ENCODE peak calls at places on chromosomes 1 and 21, in five cellular contexts. One of them, this sample, is unnamed.

GRCh38 chr1:6408023-6408422 is 11.7 kb downstream of the HES2 start:
- DNase-seq in OCI-LY7: no peak
- DNase-seq in fibroblast of lung: no peak
- DNase-seq in MM.1S: no peak
- DNase-seq in astrocyte: no peak
- DNase-seq in this sample: no peak

GRCh38 chr21:18275740-18276139 is 31.1 kb downstream of the CHODL start:
- DNase-seq in MM.1S: peak
- DNase-seq in fibroblast of lung: no peak
- DNase-seq in OCI-LY7: no peak
- DNase-seq in astrocyte: no peak
- DNase-seq in this sample: no peak

GRCh38 chr1:70486676-70487470 is 75.8 kb downstream of the CTH start:
- DNase-seq in MM.1S: no peak
- DNase-seq in astrocyte: peak
- DNase-seq in fibroblast of lung: peak
- DNase-seq in OCI-LY7: no peak
- DNase-seq in this sample: no peak

GRCh38 chr1:12140016-12140415 is 26.8 kb upstream of the TNFRSF1B start:
- DNase-seq in MM.1S: no peak
- DNase-seq in OCI-LY7: no peak
- DNase-seq in fibroblast of lung: no peak
- DNase-seq in astrocyte: no peak
- DNase-seq in this sample: no peak

GRCh38 chr1:19414490-19414889 is 70.8 kb downstream of the CAPZB start:
- DNase-seq in astrocyte: no peak
- DNase-seq in MM.1S: no peak
- DNase-seq in OCI-LY7: no peak
- DNase-seq in fibroblast of lung: peak
- DNase-seq in this sample: no peak

GRCh38 chr1:9061949-9062555 is 7.4 kb downstream of the SLC2A5 start:
- DNase-seq in MM.1S: no peak
- DNase-seq in fibroblast of lung: peak
- DNase-seq in OCI-LY7: no peak
- DNase-seq in astrocyte: peak
- DNase-seq in this sample: no peak

GRCh38 chr1:17601643-17602382 is 62.3 kb downstream of the ARHGEF10L start:
- DNase-seq in astrocyte: no peak
- DNase-seq in OCI-LY7: no peak
- DNase-seq in fibroblast of lung: no peak
- DNase-seq in MM.1S: no peak
- DNase-seq in this sample: no peak

GRCh38 chr21:44418108-44418875 is 37.0 kb upstream of the LRRC3 start:
- DNase-seq in OCI-LY7: no peak
- DNase-seq in fibroblast of lung: no peak
- DNase-seq in astrocyte: no peak
- DNase-seq in MM.1S: no peak
- DNase-seq in this sample: no peak

GRCh38 chr21:35063428-35064172 is 14.5 kb upstream of the RUNX1 start:
- DNase-seq in fibroblast of lung: no peak
- DNase-seq in MM.1S: no peak
- DNase-seq in OCI-LY7: no peak
- DNase-seq in astrocyte: no peak
- DNase-seq in this sample: no peak

GRCh38 chr1:12629521-12629956 is 11.5 kb upstream of the DHRS3 start:
- DNase-seq in OCI-LY7: no peak
- DNase-seq in fibroblast of lung: no peak
- DNase-seq in astrocyte: no peak
- DNase-seq in MM.1S: no peak
- DNase-seq in this sample: no peak

GRCh38 chr1:172682812-172683211 is 23.9 kb downstream of the FASLG start:
- DNase-seq in astrocyte: no peak
- DNase-seq in fibroblast of lung: no peak
- DNase-seq in MM.1S: no peak
- DNase-seq in OCI-LY7: no peak
- DNase-seq in this sample: no peak

GRCh38 chr1:151980287-151981177 is 13.1 kb downstream of the S100A10 start:
- DNase-seq in MM.1S: no peak
- DNase-seq in OCI-LY7: no peak
- DNase-seq in astrocyte: peak
- DNase-seq in fibroblast of lung: peak
- DNase-seq in this sample: no peak

GRCh38 chr1:47875831-47876586 is 121.2 kb downstream of the TRABD2B start:
- DNase-seq in MM.1S: no peak
- DNase-seq in OCI-LY7: no peak
- DNase-seq in astrocyte: no peak
- DNase-seq in fibroblast of lung: no peak
- DNase-seq in this sample: no peak

GRCh38 chr1:7207875-7208646 is 422.8 kb downstream of the CAMTA1 start:
- DNase-seq in MM.1S: peak
- DNase-seq in fibroblast of lung: peak
- DNase-seq in OCI-LY7: peak
- DNase-seq in astrocyte: peak
- DNase-seq in this sample: peak

GRCh38 chr1:21307210-21307609 is 16.9 kb upstream of the ECE1 start:
- DNase-seq in fibroblast of lung: no peak
- DNase-seq in OCI-LY7: no peak
- DNase-seq in astrocyte: no peak
- DNase-seq in MM.1S: no peak
- DNase-seq in this sample: no peak

GRCh38 chr1:21305900-21306189 is 15.6 kb upstream of the ECE1 start:
- DNase-seq in astrocyte: no peak
- DNase-seq in OCI-LY7: no peak
- DNase-seq in fibroblast of lung: no peak
- DNase-seq in MM.1S: no peak
- DNase-seq in this sample: no peak

GRCh38 chr1:21304488-21304887 is 14.2 kb upstream of the ECE1 start:
- DNase-seq in MM.1S: no peak
- DNase-seq in fibroblast of lung: no peak
- DNase-seq in astrocyte: no peak
- DNase-seq in OCI-LY7: no peak
- DNase-seq in this sample: no peak

GRCh38 chr1:21302747-21303715 is 12.8 kb upstream of the ECE1 start:
- DNase-seq in fibroblast of lung: peak
- DNase-seq in OCI-LY7: no peak
- DNase-seq in astrocyte: peak
- DNase-seq in MM.1S: no peak
- DNase-seq in this sample: no peak

DNA sequence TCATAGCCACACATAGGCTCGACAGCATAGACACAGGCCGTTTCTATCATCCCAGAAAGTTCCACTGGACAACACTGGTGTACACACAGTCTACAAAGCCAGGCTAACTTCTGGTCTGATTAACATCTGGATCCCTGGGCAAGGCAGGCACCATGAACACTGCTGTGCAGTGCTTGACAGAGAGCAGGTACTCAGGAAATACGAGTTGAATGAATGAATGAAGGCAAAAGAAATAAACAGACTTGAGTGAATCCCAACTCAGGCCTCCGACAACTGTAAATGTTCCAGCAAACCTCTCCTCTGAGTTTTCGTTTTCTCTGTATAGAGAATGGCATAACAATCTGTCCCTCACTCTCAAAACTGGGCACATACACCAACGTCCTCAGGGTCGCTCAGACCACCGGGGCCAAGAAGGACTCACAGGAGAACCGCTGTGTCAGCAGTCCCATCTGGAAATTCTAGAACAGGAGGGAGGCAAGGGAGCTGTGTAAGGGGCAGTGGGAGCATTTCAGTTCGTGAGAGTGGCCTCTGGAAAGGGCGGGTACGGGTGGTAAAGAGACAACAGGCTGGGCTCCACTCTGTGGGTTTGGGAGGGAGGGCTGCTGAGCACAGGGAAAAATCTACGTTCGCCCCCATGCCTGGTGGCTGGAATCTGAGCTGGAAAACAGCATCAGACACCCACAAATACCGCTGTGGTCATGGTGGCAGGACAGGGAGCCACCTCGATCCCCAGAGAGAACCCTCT is 15.1 kb upstream of the ECE1 start:
- DNase-seq in fibroblast of lung: no peak
- DNase-seq in OCI-LY7: no peak
- DNase-seq in MM.1S: no peak
- DNase-seq in astrocyte: no peak
- DNase-seq in this sample: no peak
- H2AFZ ChIP-seq in fibroblast of lung: no peak
- H2AFZ ChIP-seq in OCI-LY7: no peak
- H2AFZ ChIP-seq in MM.1S: no peak
- H2AFZ ChIP-seq in astrocyte: no peak
- H2AFZ ChIP-seq in this sample: no peak

DNA sequence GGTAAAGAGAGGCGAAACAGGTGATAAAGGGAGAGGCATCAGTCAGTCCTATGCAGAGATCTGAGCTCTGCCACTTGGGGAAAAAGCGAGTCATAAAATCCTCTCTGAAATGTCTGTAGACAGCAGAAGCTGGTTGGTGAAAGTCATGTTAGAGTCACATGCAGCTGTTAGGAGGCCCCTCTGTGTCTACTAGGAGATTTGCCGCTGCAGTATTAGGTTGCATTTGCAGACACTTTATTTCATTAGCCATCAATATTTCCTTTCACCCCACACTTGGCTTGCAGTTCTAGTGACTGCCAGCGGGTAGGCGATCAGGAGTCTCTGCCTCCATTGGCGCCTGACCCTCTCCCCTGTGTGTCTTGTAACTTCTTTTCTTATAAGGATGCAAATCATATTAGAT is 16.2 kb downstream of the ATP1A4 start:
- DNase-seq in fibroblast of lung: no peak
- DNase-seq in OCI-LY7: no peak
- DNase-seq in astrocyte: no peak
- DNase-seq in MM.1S: no peak
- DNase-seq in this sample: no peak
- TF ChIP-seq CTCF in fibroblast of lung: no peak
- TF ChIP-seq CTCF in OCI-LY7: peak
- TF ChIP-seq CTCF in astrocyte: no peak
- TF ChIP-seq CTCF in MM.1S: peak
- TF ChIP-seq CTCF in this sample: no peak

DNA sequence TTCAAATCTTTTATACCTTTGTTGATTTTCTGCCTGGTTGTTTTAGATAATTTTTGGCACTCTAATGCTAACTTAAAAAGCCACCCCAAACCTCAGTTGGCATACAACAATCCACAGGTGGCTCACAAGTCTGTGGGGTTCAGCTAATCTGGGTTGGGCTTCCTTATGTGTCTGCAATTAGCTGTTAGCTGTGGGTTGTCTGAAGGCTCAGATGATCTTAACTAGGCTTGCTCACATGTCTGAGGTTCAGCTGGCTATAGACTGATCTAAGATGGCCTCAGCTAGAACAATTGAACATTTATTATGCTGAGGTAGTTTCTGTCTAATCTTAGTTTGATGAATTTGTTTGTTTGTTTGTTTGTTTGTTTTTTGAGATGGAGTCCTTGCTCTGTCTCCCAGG is 44.9 kb upstream of the ADAR start:
- DNase-seq in fibroblast of lung: no peak
- DNase-seq in astrocyte: no peak
- DNase-seq in MM.1S: no peak
- DNase-seq in OCI-LY7: no peak
- DNase-seq in this sample: no peak
- H2AFZ ChIP-seq in fibroblast of lung: no peak
- H2AFZ ChIP-seq in astrocyte: no peak
- H2AFZ ChIP-seq in MM.1S: no peak
- H2AFZ ChIP-seq in OCI-LY7: no peak
- H2AFZ ChIP-seq in this sample: no peak

DNA sequence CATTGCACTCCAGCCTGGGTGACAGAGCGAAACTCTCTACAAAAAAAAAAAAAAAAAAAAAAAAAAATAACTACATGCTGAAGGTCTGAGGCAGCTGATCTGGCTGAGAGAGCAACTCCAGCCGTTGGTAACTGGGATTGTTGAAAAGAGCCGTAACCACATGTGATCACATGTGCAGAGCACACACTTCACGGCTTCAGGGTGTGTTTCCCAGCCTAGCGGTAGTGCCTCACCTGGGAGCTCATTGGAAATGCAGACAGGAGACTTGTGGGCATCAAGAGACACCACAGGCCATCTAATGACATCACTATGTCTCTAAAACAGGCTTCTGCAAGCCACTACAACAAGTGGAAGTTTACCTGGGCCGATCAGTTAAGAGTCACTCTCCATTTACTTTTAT is 11.8 kb upstream of the OTUD7B start:
- DNase-seq in OCI-LY7: no peak
- DNase-seq in astrocyte: no peak
- DNase-seq in MM.1S: no peak
- DNase-seq in fibroblast of lung: no peak
- DNase-seq in this sample: no peak
- TF ChIP-seq CTCF in OCI-LY7: no peak
- TF ChIP-seq CTCF in astrocyte: no peak
- TF ChIP-seq CTCF in MM.1S: no peak
- TF ChIP-seq CTCF in fibroblast of lung: no peak
- TF ChIP-seq CTCF in this sample: no peak

DNA sequence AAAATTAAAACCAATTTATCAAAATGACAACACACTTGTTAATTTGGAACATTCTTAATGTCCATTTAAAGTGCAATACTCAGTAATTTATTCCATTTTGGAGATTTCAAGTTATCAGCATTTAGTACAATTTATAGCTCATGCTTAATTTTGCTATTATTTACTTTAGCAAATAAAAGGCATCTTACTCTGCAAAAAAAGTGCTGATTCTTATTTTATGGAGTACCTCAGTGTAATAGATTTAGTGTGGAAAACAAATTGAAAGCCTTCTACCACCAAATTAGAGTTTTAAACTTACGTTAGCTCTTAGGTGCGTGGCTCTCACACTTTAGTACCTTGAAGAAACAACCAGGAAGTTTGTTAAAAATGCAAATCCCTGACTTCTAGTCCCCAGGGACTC is 208.4 kb upstream of the NRIP1 start:
- DNase-seq in OCI-LY7: no peak
- DNase-seq in fibroblast of lung: no peak
- DNase-seq in astrocyte: no peak
- DNase-seq in MM.1S: no peak
- DNase-seq in this sample: no peak
- H2AFZ ChIP-seq in OCI-LY7: no peak
- H2AFZ ChIP-seq in fibroblast of lung: no peak
- H2AFZ ChIP-seq in astrocyte: no peak
- H2AFZ ChIP-seq in MM.1S: no peak
- H2AFZ ChIP-seq in this sample: no peak

DNA sequence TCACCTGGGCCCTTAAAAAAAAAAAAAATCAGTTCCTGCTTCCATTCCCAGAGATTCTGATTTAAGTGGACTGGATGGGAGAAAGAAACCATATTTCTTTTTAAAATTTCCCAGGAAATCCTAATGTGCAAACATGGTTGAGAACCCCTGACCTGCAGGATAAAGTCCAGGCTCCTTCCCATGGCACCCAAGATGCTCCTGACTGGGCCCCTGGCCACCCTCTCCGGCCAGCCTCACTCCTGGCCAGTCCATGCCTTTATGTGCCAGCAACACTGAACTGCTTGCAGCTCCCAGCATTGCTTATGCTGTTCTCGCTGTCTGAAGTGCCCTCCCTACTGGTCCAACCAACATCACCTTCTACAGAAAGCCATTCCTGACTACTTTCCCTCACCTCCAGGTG is 93.9 kb downstream of the TEX35 start:
- DNase-seq in fibroblast of lung: no peak
- DNase-seq in MM.1S: no peak
- DNase-seq in astrocyte: no peak
- DNase-seq in OCI-LY7: peak
- DNase-seq in this sample: no peak
- TF ChIP-seq CTCF in fibroblast of lung: no peak
- TF ChIP-seq CTCF in MM.1S: no peak
- TF ChIP-seq CTCF in astrocyte: no peak
- TF ChIP-seq CTCF in OCI-LY7: no peak
- TF ChIP-seq CTCF in this sample: no peak